ENCODE peak calls at places on chromosomes 2 and 18, in ten cellular contexts. One of them, this sample, is unnamed.

GRCh38 chr2:120576509-120577474 is 158.9 kb upstream of the GLI2 start:
- DNase-seq in IMR-90: peak
- DNase-seq in mesendoderm: no peak
- DNase-seq in astrocyte: no peak
- DNase-seq in neural progenitor cell: no peak
- DNase-seq in NT2/D1: no peak
- DNase-seq in GM23248: peak
- DNase-seq in PC-3: peak
- DNase-seq in fibroblast of lung: no peak
- DNase-seq in HCT116: no peak
- DNase-seq in this sample: peak

GRCh38 chr2:206480161-206480560 is 36.8 kb downstream of the ADAM23 start:
- DNase-seq in mesendoderm: peak
- DNase-seq in IMR-90: peak
- DNase-seq in NT2/D1: no peak
- DNase-seq in fibroblast of lung: no peak
- DNase-seq in astrocyte: peak
- DNase-seq in neural progenitor cell: no peak
- DNase-seq in HCT116: no peak
- DNase-seq in PC-3: no peak
- DNase-seq in GM23248: peak
- DNase-seq in this sample: peak

GRCh38 chr2:10254373-10255188 is 48.1 kb upstream of the HPCAL1 start:
- DNase-seq in astrocyte: peak
- DNase-seq in PC-3: peak
- DNase-seq in fibroblast of lung: no peak
- DNase-seq in GM23248: peak
- DNase-seq in IMR-90: peak
- DNase-seq in HCT116: no peak
- DNase-seq in NT2/D1: no peak
- DNase-seq in mesendoderm: peak
- DNase-seq in neural progenitor cell: no peak
- DNase-seq in this sample: no peak

GRCh38 chr2:234038076-234038802 is 12.3 kb upstream of the SPP2 start:
- DNase-seq in IMR-90: peak
- DNase-seq in NT2/D1: no peak
- DNase-seq in mesendoderm: no peak
- DNase-seq in fibroblast of lung: peak
- DNase-seq in astrocyte: peak
- DNase-seq in PC-3: no peak
- DNase-seq in neural progenitor cell: no peak
- DNase-seq in GM23248: no peak
- DNase-seq in HCT116: no peak
- DNase-seq in this sample: peak

GRCh38 chr2:172561270-172561669 is 5.4 kb downstream of the PDK1 start:
- DNase-seq in fibroblast of lung: no peak
- DNase-seq in NT2/D1: no peak
- DNase-seq in GM23248: no peak
- DNase-seq in IMR-90: peak
- DNase-seq in mesendoderm: no peak
- DNase-seq in astrocyte: peak
- DNase-seq in neural progenitor cell: no peak
- DNase-seq in HCT116: no peak
- DNase-seq in PC-3: no peak
- DNase-seq in this sample: peak

GRCh38 chr2:105450495-105450894 is 51.6 kb upstream of the FHL2 start:
- DNase-seq in HCT116: no peak
- DNase-seq in GM23248: no peak
- DNase-seq in NT2/D1: no peak
- DNase-seq in IMR-90: no peak
- DNase-seq in mesendoderm: no peak
- DNase-seq in astrocyte: no peak
- DNase-seq in PC-3: no peak
- DNase-seq in neural progenitor cell: no peak
- DNase-seq in fibroblast of lung: no peak
- DNase-seq in this sample: no peak

GRCh38 chr2:238498188-238498587 is 71.5 kb downstream of the ASB1 start:
- DNase-seq in neural progenitor cell: no peak
- DNase-seq in mesendoderm: no peak
- DNase-seq in IMR-90: no peak
- DNase-seq in GM23248: no peak
- DNase-seq in fibroblast of lung: no peak
- DNase-seq in NT2/D1: no peak
- DNase-seq in astrocyte: no peak
- DNase-seq in HCT116: no peak
- DNase-seq in PC-3: no peak
- DNase-seq in this sample: no peak

GRCh38 chr18:57915241-57915640 is 112.1 kb upstream of the ATP8B1 start:
- DNase-seq in PC-3: no peak
- DNase-seq in NT2/D1: no peak
- DNase-seq in IMR-90: peak
- DNase-seq in fibroblast of lung: peak
- DNase-seq in mesendoderm: no peak
- DNase-seq in HCT116: no peak
- DNase-seq in astrocyte: peak
- DNase-seq in GM23248: no peak
- DNase-seq in neural progenitor cell: no peak
- DNase-seq in this sample: peak

GRCh38 chr2:17107131-17107530 is 411.1 kb downstream of the RAD51AP2 start:
- DNase-seq in fibroblast of lung: peak
- DNase-seq in PC-3: no peak
- DNase-seq in HCT116: no peak
- DNase-seq in astrocyte: peak
- DNase-seq in NT2/D1: no peak
- DNase-seq in GM23248: no peak
- DNase-seq in IMR-90: peak
- DNase-seq in neural progenitor cell: no peak
- DNase-seq in mesendoderm: no peak
- DNase-seq in this sample: peak

GRCh38 chr2:15579641-15580040 is 12.0 kb upstream of the DDX1 start:
- DNase-seq in fibroblast of lung: no peak
- DNase-seq in neural progenitor cell: no peak
- DNase-seq in IMR-90: peak
- DNase-seq in astrocyte: peak
- DNase-seq in HCT116: no peak
- DNase-seq in NT2/D1: no peak
- DNase-seq in mesendoderm: peak
- DNase-seq in PC-3: peak
- DNase-seq in GM23248: peak
- DNase-seq in this sample: no peak

GRCh38 chr2:96899084-96899735 is 29.3 kb upstream of the SEMA4C start:
- DNase-seq in fibroblast of lung: no peak
- DNase-seq in astrocyte: peak
- DNase-seq in NT2/D1: no peak
- DNase-seq in HCT116: no peak
- DNase-seq in mesendoderm: no peak
- DNase-seq in PC-3: no peak
- DNase-seq in neural progenitor cell: no peak
- DNase-seq in GM23248: peak
- DNase-seq in IMR-90: peak
- DNase-seq in this sample: no peak

GRCh38 chr2:15271941-15272340 is 289.2 kb downstream of the NBAS start:
- DNase-seq in neural progenitor cell: no peak
- DNase-seq in astrocyte: no peak
- DNase-seq in PC-3: no peak
- DNase-seq in fibroblast of lung: no peak
- DNase-seq in GM23248: peak
- DNase-seq in HCT116: no peak
- DNase-seq in NT2/D1: no peak
- DNase-seq in mesendoderm: no peak
- DNase-seq in IMR-90: peak
- DNase-seq in this sample: peak

GRCh38 chr2:234963785-234964615 is 12.2 kb downstream of the SH3BP4 start:
- DNase-seq in neural progenitor cell: no peak
- DNase-seq in astrocyte: peak
- DNase-seq in HCT116: peak
- DNase-seq in GM23248: peak
- DNase-seq in mesendoderm: no peak
- DNase-seq in IMR-90: peak
- DNase-seq in fibroblast of lung: peak
- DNase-seq in NT2/D1: no peak
- DNase-seq in PC-3: peak
- DNase-seq in this sample: no peak

GRCh38 chr2:20052872-20053281 is 1.4 kb upstream of the LAPTM4A start:
- DNase-seq in mesendoderm: no peak
- DNase-seq in HCT116: peak
- DNase-seq in astrocyte: peak
- DNase-seq in neural progenitor cell: no peak
- DNase-seq in NT2/D1: no peak
- DNase-seq in IMR-90: peak
- DNase-seq in GM23248: peak
- DNase-seq in PC-3: peak
- DNase-seq in fibroblast of lung: peak
- DNase-seq in this sample: peak

GRCh38 chr18:59813942-59814341 is 85.9 kb upstream of the PMAIP1 start:
- DNase-seq in fibroblast of lung: peak
- DNase-seq in astrocyte: no peak
- DNase-seq in IMR-90: peak
- DNase-seq in HCT116: no peak
- DNase-seq in GM23248: no peak
- DNase-seq in NT2/D1: no peak
- DNase-seq in neural progenitor cell: no peak
- DNase-seq in PC-3: no peak
- DNase-seq in mesendoderm: no peak
- DNase-seq in this sample: peak
- H3K9ac ChIP-seq in fibroblast of lung: no peak
- H3K9ac ChIP-seq in astrocyte: no peak
- H3K9ac ChIP-seq in IMR-90: no peak
- H3K9ac ChIP-seq in HCT116: no peak
- H3K9ac ChIP-seq in GM23248: peak
- H3K9ac ChIP-seq in NT2/D1: no peak
- H3K9ac ChIP-seq in neural progenitor cell: no peak
- H3K9ac ChIP-seq in PC-3: no peak
- H3K9ac ChIP-seq in mesendoderm: no peak
- H3K9ac ChIP-seq in this sample: no peak

DNA sequence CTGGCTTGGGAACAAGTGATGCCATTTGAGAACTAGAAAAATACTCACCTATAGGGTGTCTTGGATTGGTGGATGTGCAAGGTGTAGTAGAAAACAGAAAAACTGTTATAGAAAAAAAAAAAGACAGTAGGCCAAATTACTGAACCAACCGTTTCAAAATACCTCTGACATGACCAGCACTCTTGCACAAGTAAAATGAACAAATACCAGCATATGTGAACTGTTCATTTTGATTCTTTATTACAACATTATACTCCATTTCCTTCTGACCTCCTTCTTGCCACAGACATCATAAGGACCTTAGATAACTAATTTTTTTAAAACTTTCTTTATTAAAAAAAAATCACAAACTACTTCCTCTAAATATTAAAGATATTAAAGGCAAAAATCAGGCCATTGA is 125.5 kb downstream of the ATAD2B start:
- DNase-seq in IMR-90: peak
- DNase-seq in fibroblast of lung: peak
- DNase-seq in neural progenitor cell: no peak
- DNase-seq in mesendoderm: no peak
- DNase-seq in GM23248: peak
- DNase-seq in astrocyte: peak
- DNase-seq in PC-3: no peak
- DNase-seq in HCT116: no peak
- DNase-seq in NT2/D1: no peak
- DNase-seq in this sample: peak
- H3K9ac ChIP-seq in IMR-90: no peak
- H3K9ac ChIP-seq in fibroblast of lung: no peak
- H3K9ac ChIP-seq in neural progenitor cell: no peak
- H3K9ac ChIP-seq in mesendoderm: no peak
- H3K9ac ChIP-seq in GM23248: peak
- H3K9ac ChIP-seq in astrocyte: no peak
- H3K9ac ChIP-seq in PC-3: no peak
- H3K9ac ChIP-seq in HCT116: no peak
- H3K9ac ChIP-seq in NT2/D1: no peak
- H3K9ac ChIP-seq in this sample: peak

GRCh38 chr2:237092920-237093781 is 7.5 kb downstream of the COPS8 start:
- DNase-seq in neural progenitor cell: peak
- DNase-seq in HCT116: peak
- DNase-seq in NT2/D1: no peak
- DNase-seq in IMR-90: peak
- DNase-seq in PC-3: peak
- DNase-seq in astrocyte: peak
- DNase-seq in fibroblast of lung: peak
- DNase-seq in mesendoderm: no peak
- DNase-seq in GM23248: peak
- DNase-seq in this sample: peak
- H3K9ac ChIP-seq in neural progenitor cell: no peak
- H3K9ac ChIP-seq in HCT116: no peak
- H3K9ac ChIP-seq in NT2/D1: no peak
- H3K9ac ChIP-seq in IMR-90: peak
- H3K9ac ChIP-seq in PC-3: no peak
- H3K9ac ChIP-seq in astrocyte: peak
- H3K9ac ChIP-seq in fibroblast of lung: peak
- H3K9ac ChIP-seq in mesendoderm: no peak
- H3K9ac ChIP-seq in GM23248: peak
- H3K9ac ChIP-seq in this sample: peak

GRCh38 chr2:178155524-178155923 is 38.8 kb upstream of the OSBPL6 start:
- DNase-seq in neural progenitor cell: no peak
- DNase-seq in mesendoderm: no peak
- DNase-seq in HCT116: no peak
- DNase-seq in fibroblast of lung: no peak
- DNase-seq in PC-3: no peak
- DNase-seq in IMR-90: no peak
- DNase-seq in NT2/D1: no peak
- DNase-seq in astrocyte: no peak
- DNase-seq in GM23248: no peak
- DNase-seq in this sample: no peak

GRCh38 chr2:178157574-178157973 is 36.7 kb upstream of the OSBPL6 start:
- DNase-seq in GM23248: no peak
- DNase-seq in IMR-90: no peak
- DNase-seq in HCT116: no peak
- DNase-seq in mesendoderm: no peak
- DNase-seq in PC-3: peak
- DNase-seq in neural progenitor cell: no peak
- DNase-seq in fibroblast of lung: no peak
- DNase-seq in astrocyte: no peak
- DNase-seq in NT2/D1: no peak
- DNase-seq in this sample: no peak

GRCh38 chr2:178152977-178153376 is 40.7 kb downstream of the RBM45 start:
- DNase-seq in neural progenitor cell: no peak
- DNase-seq in astrocyte: no peak
- DNase-seq in HCT116: no peak
- DNase-seq in PC-3: no peak
- DNase-seq in NT2/D1: no peak
- DNase-seq in fibroblast of lung: no peak
- DNase-seq in mesendoderm: no peak
- DNase-seq in GM23248: no peak
- DNase-seq in IMR-90: no peak
- DNase-seq in this sample: no peak

GRCh38 chr2:178152033-178152432 is 39.8 kb downstream of the RBM45 start:
- DNase-seq in mesendoderm: no peak
- DNase-seq in PC-3: no peak
- DNase-seq in neural progenitor cell: no peak
- DNase-seq in HCT116: no peak
- DNase-seq in astrocyte: no peak
- DNase-seq in IMR-90: peak
- DNase-seq in fibroblast of lung: peak
- DNase-seq in NT2/D1: no peak
- DNase-seq in GM23248: peak
- DNase-seq in this sample: peak

GRCh38 chr2:178152542-178152941 is 40.3 kb downstream of the RBM45 start:
- DNase-seq in NT2/D1: no peak
- DNase-seq in astrocyte: no peak
- DNase-seq in GM23248: no peak
- DNase-seq in IMR-90: no peak
- DNase-seq in HCT116: no peak
- DNase-seq in neural progenitor cell: no peak
- DNase-seq in fibroblast of lung: no peak
- DNase-seq in mesendoderm: no peak
- DNase-seq in PC-3: no peak
- DNase-seq in this sample: no peak
- H3K9ac ChIP-seq in NT2/D1: no peak
- H3K9ac ChIP-seq in astrocyte: no peak
- H3K9ac ChIP-seq in GM23248: no peak
- H3K9ac ChIP-seq in IMR-90: no peak
- H3K9ac ChIP-seq in HCT116: no peak
- H3K9ac ChIP-seq in neural progenitor cell: no peak
- H3K9ac ChIP-seq in fibroblast of lung: no peak
- H3K9ac ChIP-seq in mesendoderm: no peak
- H3K9ac ChIP-seq in PC-3: no peak
- H3K9ac ChIP-seq in this sample: no peak